ENCODE peak calls at places on chromosomes 4 and X, in six cellular contexts. J is H9, L is dermis microvascular lymphatic vessel endothelial cell, K is astrocyte of the spinal cord, M is mesothelial cell of epicardium, G is KG1. Y is an unnamed sample.

GRCh38 chrX:67749536-67749935 is 205.7 kb downstream of the AR start:
- DNase-seq in M (no peak), L (peak), J (no peak), K (no peak), G (no peak), Y (peak)

GRCh38 chrX:72349190-72349589 is 43.5 kb upstream of the CITED1 start:
- DNase-seq in G (no peak), J (no peak), K (no peak), L (no peak), M (no peak), Y (no peak)

GRCh38 chrX:32778965-32779364 is 432.4 kb downstream of the DMD start:
- DNase-seq in L (no peak), J (no peak), K (no peak), G (no peak), M (no peak), Y (no peak)

GRCh38 chrX:47030339-47030738 is 47.9 kb upstream of the RGN start:
- DNase-seq in K (peak), G (no peak), J (no peak), L (peak), M (no peak), Y (peak)

GRCh38 chr4:145482209-145483021 is 762 bp downstream of the SMAD1 start:
- DNase-seq in J (peak), G (no peak), K (peak), M (peak), L (peak), Y (peak)

GRCh38 chrX:136577562-136577961 is 45.5 kb downstream of the VGLL1 start:
- DNase-seq in J (peak), M (no peak), L (peak), G (peak), K (peak), Y (peak)

GRCh38 chrX:71606536-71607216 is 11.6 kb downstream of the CXCR3 start:
- DNase-seq in G (no peak), K (no peak), L (peak), J (no peak), M (no peak), Y (peak)

GRCh38 chrX:135295238-135295943 is 13.9 kb upstream of the ETDC start:
- DNase-seq in J (peak), K (peak), G (no peak), L (peak), M (peak), Y (peak)

GRCh38 chr4:133151681-133152329 is 2.7 kb downstream of the PCDH10 start:
- DNase-seq in J (peak), M (no peak), G (no peak), K (peak), L (peak), Y (peak)

GRCh38 chr4:26296514-26296913 is 24.3 kb upstream of the RBPJ start:
- DNase-seq in L (no peak), G (no peak), J (no peak), K (no peak), M (no peak), Y (no peak)

GRCh38 chrX:118423558-118423957 is 72.1 kb upstream of the DOCK11 start:
- DNase-seq in K (no peak), L (no peak), J (no peak), G (no peak), M (no peak), Y (no peak)

GRCh38 chr4:165493359-165493758 is 114.6 kb downstream of the CPE start:
- DNase-seq in L (peak), J (peak), M (peak), G (peak), K (peak), Y (peak)

GRCh38 chrX:20233336-20233735 is 33.4 kb downstream of the RPS6KA3 start:
- DNase-seq in M (no peak), K (no peak), G (no peak), J (no peak), L (no peak), Y (no peak)

GRCh38 chrX:3184176-3184930 is 143.1 kb downstream of the ARSF start:
- DNase-seq in L (no peak), J (no peak), K (peak), G (no peak), M (no peak), Y (no peak)

GRCh38 chr4:76659103-76659490 is 224.1 kb downstream of the SHROOM3 start:
- DNase-seq in J (no peak), K (peak), G (no peak), L (no peak), M (no peak), Y (no peak)